ENCODE peak calls at places on chromosomes 13 and 19, in ten cellular contexts. O, K, L, B, M, N, T, U, P and Y are unnamed samples.

GRCh38 chr19:5539431-5539833 is 28.3 kb downstream of the TINCR start:
- DNase-seq in O (no peak), K (no peak), L (peak; percentile 80), B (no peak), M (peak; percentile 38), N (peak; percentile 13), T (no peak), U (peak; percentile 34), P (peak; percentile 36), Y (no peak)

GRCh38 chr13:76745246-76746200 is 140.7 kb downstream of the KCTD12 start:
- DNase-seq in O (peak; percentile 84), K (no peak), L (no peak), B (no peak), M (no peak), N (no peak), T (no peak), U (no peak), P (no peak), Y (no peak)

GRCh38 chr13:112032186-112032835 is 34.6 kb upstream of the SOX1 start:
- DNase-seq in O (no peak), K (no peak), L (no peak), B (no peak), M (no peak), N (peak; percentile 26), T (no peak), U (no peak), P (peak; percentile 40), Y (peak; percentile 60)

GRCh38 chr13:109918179-109918651 is 131.8 kb upstream of the IRS2 start:
- DNase-seq in O (no peak), K (no peak), L (no peak), B (no peak), M (no peak), N (no peak), T (no peak), U (no peak), P (no peak), Y (no peak)

GRCh38 chr19:47107953-47108746 is 5.4 kb downstream of the ZC3H4 start:
- DNase-seq in O (peak; percentile 13), K (no peak), L (no peak), B (no peak), M (no peak), N (no peak), T (no peak), U (no peak), P (no peak), Y (no peak)

GRCh38 chr19:53992815-53993214 is 1.4 kb downstream of the CACNG6 start:
- DNase-seq in O (no peak), K (no peak), L (no peak), B (no peak), M (no peak), N (no peak), T (no peak), U (no peak), P (no peak), Y (no peak)

GRCh38 chr13:82062772-82063171 is 1721.8 kb upstream of the SPRY2 start:
- DNase-seq in O (no peak), K (no peak), L (no peak), B (no peak), M (no peak), N (no peak), T (no peak), U (no peak), P (no peak), Y (no peak)

GRCh38 chr19:17041994-17042393 is 15.4 kb upstream of the CPAMD8 start:
- DNase-seq in O (no peak), K (no peak), L (no peak), B (no peak), M (peak; percentile 53), N (no peak), T (no peak), U (no peak), P (peak; percentile 35), Y (no peak)

GRCh38 chr19:50490411-50490811 is 13.8 kb upstream of the GARIN5A start:
- DNase-seq in O (no peak), K (no peak), L (no peak), B (no peak), M (no peak), N (no peak), T (no peak), U (no peak), P (no peak), Y (no peak)

GRCh38 chr13:44715287-44716224 is 139.4 kb upstream of the TSC22D1 start:
- DNase-seq in O (no peak), K (no peak), L (no peak), B (no peak), M (no peak), N (no peak), T (no peak), U (no peak), P (no peak), Y (no peak)

GRCh38 chr13:33611016-33611805 is 206.7 kb upstream of the RFC3 start:
- DNase-seq in O (no peak), K (no peak), L (no peak), B (no peak), M (peak; percentile 76), N (peak; percentile 26), T (no peak), U (peak; percentile 59), P (peak; percentile 84), Y (no peak)

GRCh38 chr19:48926909-48927308 is 6.6 kb upstream of the DHDH start:
- DNase-seq in O (no peak), K (no peak), L (no peak), B (no peak), M (no peak), N (no peak), T (no peak), U (peak; percentile 45), P (peak; percentile 52), Y (no peak)

GRCh38 chr13:67549331-67549730 is 319.2 kb upstream of the PCDH9 start:
- DNase-seq in O (no peak), K (no peak), L (no peak), B (no peak), M (no peak), N (no peak), T (no peak), U (no peak), P (no peak), Y (no peak)

GRCh38 chr13:110826861-110827672 is 87.8 kb downstream of the ANKRD10 start:
- DNase-seq in O (no peak), K (no peak), L (no peak), B (no peak), M (no peak), N (no peak), T (no peak), U (peak; percentile 15), P (peak; percentile 66), Y (no peak)

GRCh38 chr19:42270346-42271044 is 1.4 kb downstream of the CIC start:
- DNase-seq in O (peak; percentile 29), K (no peak), L (no peak), B (peak; percentile 60), M (no peak), N (no peak), T (peak; percentile 74), U (peak; percentile 67), P (peak; percentile 58), Y (no peak)

GRCh38 chr19:5016268-5016667 is 47.4 kb downstream of the KDM4B start:
- DNase-seq in O (no peak), K (no peak), L (no peak), B (no peak), M (no peak), N (no peak), T (no peak), U (no peak), P (no peak), Y (no peak)

GRCh38 chr13:37701972-37702371 is 103.4 kb upstream of the POSTN start:
- DNase-seq in O (no peak), K (no peak), L (no peak), B (no peak), M (no peak), N (no peak), T (no peak), U (no peak), P (peak; percentile 22), Y (no peak)

GRCh38 chr19:38946229-38947010 is 15.7 kb downstream of the MRPS12 start:
- DNase-seq in O (no peak), K (no peak), L (no peak), B (no peak), M (no peak), N (no peak), T (no peak), U (no peak), P (no peak), Y (no peak)

GRCh38 chr13:93455881-93456280 is 229.3 kb downstream of the GPC6 start:
- DNase-seq in O (no peak), K (no peak), L (no peak), B (no peak), M (no peak), N (no peak), T (no peak), U (no peak), P (no peak), Y (no peak)